ENCODE peak calls at places on chromosomes 12 and 14, in four cellular contexts. One of them, this sample, is unnamed.

GRCh38 chr14:60867503-60868172 is 113.2 kb downstream of the TRMT5 start:
- DNase-seq in BE2C: no peak
- DNase-seq in hepatocyte: no peak
- DNase-seq in GM12865: no peak
- DNase-seq in this sample: no peak

GRCh38 chr14:36057452-36058142 is 118.9 kb downstream of the PTCSC3 start:
- DNase-seq in BE2C: no peak
- DNase-seq in hepatocyte: no peak
- DNase-seq in GM12865: no peak
- DNase-seq in this sample: no peak

GRCh38 chr12:130339946-130340345 is 2.3 kb downstream of the PIWIL1 start:
- DNase-seq in BE2C: no peak
- DNase-seq in hepatocyte: peak
- DNase-seq in GM12865: no peak
- DNase-seq in this sample: no peak

GRCh38 chr14:92731622-92732021 is 16.8 kb downstream of the LGMN start:
- DNase-seq in BE2C: no peak
- DNase-seq in hepatocyte: no peak
- DNase-seq in GM12865: no peak
- DNase-seq in this sample: no peak

GRCh38 chr12:110176745-110177144 is 52.6 kb downstream of the IFT81 start:
- DNase-seq in BE2C: peak
- DNase-seq in hepatocyte: peak
- DNase-seq in GM12865: no peak
- DNase-seq in this sample: no peak

GRCh38 chr12:94623161-94623920 is 27.0 kb downstream of the TMCC3 start:
- DNase-seq in BE2C: no peak
- DNase-seq in hepatocyte: no peak
- DNase-seq in GM12865: peak
- DNase-seq in this sample: no peak

GRCh38 chr12:92971869-92972524 is 42.9 kb upstream of the EEA1 start:
- DNase-seq in BE2C: no peak
- DNase-seq in hepatocyte: no peak
- DNase-seq in GM12865: peak
- DNase-seq in this sample: no peak

GRCh38 chr12:3247077-3247476 is 169.9 kb downstream of the TSPAN9 start:
- DNase-seq in BE2C: no peak
- DNase-seq in hepatocyte: no peak
- DNase-seq in GM12865: no peak
- DNase-seq in this sample: no peak

GRCh38 chr12:107361970-107362369 is 268.6 kb upstream of the CRY1 start:
- DNase-seq in BE2C: no peak
- DNase-seq in hepatocyte: no peak
- DNase-seq in GM12865: no peak
- DNase-seq in this sample: no peak

GRCh38 chr12:78888583-78888982 is 24.0 kb downstream of the SYT1 start:
- DNase-seq in BE2C: no peak
- DNase-seq in hepatocyte: no peak
- DNase-seq in GM12865: peak
- DNase-seq in this sample: no peak

GRCh38 chr12:53638057-53638456 is 11.9 kb upstream of the ATF7 start:
- DNase-seq in BE2C: no peak
- DNase-seq in hepatocyte: no peak
- DNase-seq in GM12865: no peak
- DNase-seq in this sample: no peak

GRCh38 chr12:5556033-5556614 is 124.2 kb downstream of the NTF3 start:
- DNase-seq in BE2C: peak
- DNase-seq in hepatocyte: no peak
- DNase-seq in GM12865: peak
- DNase-seq in this sample: peak

GRCh38 chr12:46373303-46374182 is 970 bp upstream of the SLC38A2 start:
- DNase-seq in BE2C: peak
- DNase-seq in hepatocyte: peak
- DNase-seq in GM12865: peak
- DNase-seq in this sample: peak

GRCh38 chr12:2853626-2854025 is 3.2 kb downstream of the TEX52 start:
- DNase-seq in BE2C: peak
- DNase-seq in hepatocyte: peak
- DNase-seq in GM12865: peak
- DNase-seq in this sample: peak

GRCh38 chr12:21585485-21585884 is 19.2 kb downstream of the GYS2 start:
- DNase-seq in BE2C: no peak
- DNase-seq in hepatocyte: no peak
- DNase-seq in GM12865: no peak
- DNase-seq in this sample: no peak

GRCh38 chr12:23084236-23084995 is 459.4 kb downstream of the ETNK1 start:
- DNase-seq in BE2C: peak
- DNase-seq in hepatocyte: peak
- DNase-seq in GM12865: no peak
- DNase-seq in this sample: no peak

GRCh38 chr14:89365071-89365801 is 51.8 kb downstream of the FOXN3 start:
- DNase-seq in BE2C: no peak
- DNase-seq in hepatocyte: no peak
- DNase-seq in GM12865: peak
- DNase-seq in this sample: no peak

GRCh38 chr14:89248430-89249295 is 168.4 kb downstream of the FOXN3 start:
- DNase-seq in BE2C: peak
- DNase-seq in hepatocyte: no peak
- DNase-seq in GM12865: no peak
- DNase-seq in this sample: no peak

GRCh38 chr14:74015178-74015577 is 3.9 kb downstream of the ENTPD5 start:
- DNase-seq in BE2C: no peak
- DNase-seq in hepatocyte: no peak
- DNase-seq in GM12865: no peak
- DNase-seq in this sample: no peak

GRCh38 chr14:35220920-35221319 is 71.3 kb upstream of the PSMA6 start:
- DNase-seq in BE2C: no peak
- DNase-seq in hepatocyte: no peak
- DNase-seq in GM12865: no peak
- DNase-seq in this sample: no peak

GRCh38 chr12:51240971-51241370 is 2.3 kb downstream of the DAZAP2 start:
- DNase-seq in BE2C: no peak
- DNase-seq in hepatocyte: no peak
- DNase-seq in GM12865: no peak
- DNase-seq in this sample: no peak

GRCh38 chr12:122106891-122107660 is 28.5 kb downstream of the MLXIP start:
- DNase-seq in BE2C: no peak
- DNase-seq in hepatocyte: no peak
- DNase-seq in GM12865: no peak
- DNase-seq in this sample: no peak

GRCh38 chr14:33709286-33709685 is 241.6 kb downstream of the EGLN3 start:
- DNase-seq in BE2C: no peak
- DNase-seq in hepatocyte: no peak
- DNase-seq in GM12865: no peak
- DNase-seq in this sample: no peak

GRCh38 chr14:65425885-65426284 is 13.4 kb downstream of the FUT8 start:
- DNase-seq in BE2C: no peak
- DNase-seq in hepatocyte: no peak
- DNase-seq in GM12865: peak
- DNase-seq in this sample: no peak

GRCh38 chr12:118842753-118843335 is 138.5 kb upstream of the SRRM4 start:
- DNase-seq in BE2C: no peak
- DNase-seq in hepatocyte: no peak
- DNase-seq in GM12865: no peak
- DNase-seq in this sample: no peak

GRCh38 chr14:71534506-71534905 is 397.7 kb upstream of the RGS6 start:
- DNase-seq in BE2C: no peak
- DNase-seq in hepatocyte: no peak
- DNase-seq in GM12865: no peak
- DNase-seq in this sample: no peak

GRCh38 chr12:19491863-19492262 is 52.6 kb downstream of the AEBP2 start:
- DNase-seq in BE2C: no peak
- DNase-seq in hepatocyte: no peak
- DNase-seq in GM12865: no peak
- DNase-seq in this sample: no peak

GRCh38 chr12:106197906-106198623 is 49.8 kb downstream of the CKAP4 start:
- DNase-seq in BE2C: no peak
- DNase-seq in hepatocyte: no peak
- DNase-seq in GM12865: no peak
- DNase-seq in this sample: no peak

GRCh38 chr12:64673490-64674169 is 63.3 kb downstream of the RASSF3 start:
- DNase-seq in BE2C: peak
- DNase-seq in hepatocyte: no peak
- DNase-seq in GM12865: no peak
- DNase-seq in this sample: no peak

GRCh38 chr12:57621497-57622292 is 10.5 kb downstream of the ARHGEF25 start:
- DNase-seq in BE2C: peak
- DNase-seq in hepatocyte: peak
- DNase-seq in GM12865: peak
- DNase-seq in this sample: peak

GRCh38 chr14:34053666-34054065 is 102.8 kb upstream of the EGLN3 start:
- DNase-seq in BE2C: no peak
- DNase-seq in hepatocyte: no peak
- DNase-seq in GM12865: no peak
- DNase-seq in this sample: no peak

GRCh38 chr14:94027566-94028449 is 1.7 kb downstream of the OTUB2 start:
- DNase-seq in BE2C: no peak
- DNase-seq in hepatocyte: no peak
- DNase-seq in GM12865: no peak
- DNase-seq in this sample: no peak

GRCh38 chr12:102010265-102010994 is 51.4 kb downstream of the WASHC3 start:
- DNase-seq in BE2C: no peak
- DNase-seq in hepatocyte: no peak
- DNase-seq in GM12865: peak
- DNase-seq in this sample: no peak

GRCh38 chr12:117313906-117314305 is 47.5 kb downstream of the NOS1 start:
- DNase-seq in BE2C: no peak
- DNase-seq in hepatocyte: no peak
- DNase-seq in GM12865: no peak
- DNase-seq in this sample: no peak

GRCh38 chr14:29240046-29240445 is 473.5 kb downstream of the FOXG1 start:
- DNase-seq in BE2C: no peak
- DNase-seq in hepatocyte: no peak
- DNase-seq in GM12865: no peak
- DNase-seq in this sample: no peak

GRCh38 chr12:15726029-15726756 is 63.0 kb downstream of the EPS8 start:
- DNase-seq in BE2C: no peak
- DNase-seq in hepatocyte: no peak
- DNase-seq in GM12865: no peak
- DNase-seq in this sample: no peak

GRCh38 chr14:80200093-80200492 is 11.2 kb downstream of the DIO2 start:
- DNase-seq in BE2C: no peak
- DNase-seq in hepatocyte: no peak
- DNase-seq in GM12865: no peak
- DNase-seq in this sample: no peak

DNA sequence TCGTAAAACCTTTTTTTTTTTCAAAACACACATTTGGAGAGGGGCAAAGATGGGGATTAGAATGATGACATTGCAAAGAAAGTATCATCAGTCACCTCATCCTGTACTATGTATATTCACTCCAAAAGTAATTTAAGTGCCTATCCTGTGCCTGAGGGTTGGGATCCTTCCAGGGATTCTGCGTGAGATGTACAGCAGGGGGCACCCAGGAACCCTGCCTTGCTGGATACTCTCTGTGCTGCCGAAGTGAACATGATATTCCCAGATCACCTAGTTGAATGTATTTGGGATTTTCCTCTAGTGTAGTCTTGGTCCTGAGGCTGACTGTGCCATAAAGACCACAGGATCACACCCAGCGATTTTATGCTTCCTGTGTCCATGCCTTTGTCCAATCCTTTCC is 372.7 kb downstream of the IPO8 start:
- DNase-seq in BE2C: no peak
- DNase-seq in hepatocyte: no peak
- DNase-seq in GM12865: no peak
- DNase-seq in this sample: no peak
- TF ChIP-seq CTCF in BE2C: peak
- TF ChIP-seq CTCF in hepatocyte: no peak
- TF ChIP-seq CTCF in GM12865: no peak
- TF ChIP-seq CTCF in this sample: no peak

GRCh38 chr14:43406936-43407335 is 1100.1 kb downstream of the FSCB start:
- DNase-seq in BE2C: no peak
- DNase-seq in hepatocyte: no peak
- DNase-seq in GM12865: no peak
- DNase-seq in this sample: no peak
- TF ChIP-seq CTCF in BE2C: no peak
- TF ChIP-seq CTCF in hepatocyte: no peak
- TF ChIP-seq CTCF in GM12865: no peak
- TF ChIP-seq CTCF in this sample: no peak

GRCh38 chr12:12611512-12612306 is at the start of gene CREBL2:
- DNase-seq in BE2C: peak
- DNase-seq in hepatocyte: peak
- DNase-seq in GM12865: peak
- DNase-seq in this sample: peak
- TF ChIP-seq CTCF in BE2C: peak
- TF ChIP-seq CTCF in hepatocyte: no peak
- TF ChIP-seq CTCF in GM12865: no peak
- TF ChIP-seq CTCF in this sample: no peak

DNA sequence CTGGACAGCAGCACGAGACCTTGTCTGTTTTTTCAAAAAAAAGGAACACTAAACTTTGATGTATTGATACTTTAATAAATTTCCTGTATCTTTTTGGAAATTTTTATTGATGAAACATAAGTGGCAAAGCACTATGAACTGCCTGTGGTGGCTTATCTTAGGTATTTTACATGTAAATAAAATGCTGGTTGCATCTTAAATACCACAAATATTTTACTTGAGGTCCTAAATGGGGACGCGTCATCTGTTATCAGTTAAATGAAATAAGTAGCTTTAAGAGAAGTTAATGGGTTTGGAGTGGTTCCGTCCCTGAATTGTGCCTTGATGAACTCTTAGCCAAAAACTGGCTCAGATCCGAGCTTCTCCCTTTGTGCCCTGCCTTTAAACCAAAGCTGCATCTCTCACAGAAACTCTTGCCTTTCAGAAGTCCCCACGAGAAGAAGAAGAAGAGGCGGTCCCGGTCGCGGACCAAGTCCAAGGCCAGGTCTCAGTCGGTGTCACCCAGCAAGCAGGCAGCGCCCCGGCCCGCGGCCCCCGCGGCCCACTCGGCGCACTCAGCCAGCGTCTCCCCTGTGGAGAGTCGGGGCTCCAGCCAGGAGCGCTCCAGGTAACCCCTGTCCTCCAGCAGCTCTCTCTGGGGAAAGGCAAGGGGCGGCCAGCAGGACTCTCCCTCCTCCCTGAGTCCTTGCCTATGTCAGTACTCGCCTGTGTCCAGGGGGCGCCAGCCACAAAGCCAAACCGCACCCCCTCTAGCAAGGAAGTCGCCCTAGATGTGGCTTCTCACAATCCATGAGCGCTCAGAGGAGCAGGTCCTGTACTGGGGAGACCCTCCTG is 31.2 kb upstream of the MMP17 start:
- DNase-seq in BE2C: no peak
- DNase-seq in hepatocyte: no peak
- DNase-seq in GM12865: no peak
- DNase-seq in this sample: no peak
- TF ChIP-seq CTCF in BE2C: peak
- TF ChIP-seq CTCF in hepatocyte: no peak
- TF ChIP-seq CTCF in GM12865: no peak
- TF ChIP-seq CTCF in this sample: no peak

This sample was measured in glutamatergic neuron.